ENCODE peak calls at places on chromosome 4, in four cellular contexts. C, V, Q and R are unnamed samples.

GRCh38 chr4:127732623-127733199 is 2.5 kb downstream of the SLC25A31 start:
- DNase-seq in C (peak; percentile 76), V (no peak), Q (peak; percentile 65), R (peak; percentile 25)

GRCh38 chr4:16890651-16891050 is 7.8 kb downstream of the LDB2 start:
- DNase-seq in C (no peak), V (no peak), Q (no peak), R (no peak)

GRCh38 chr4:3299122-3299521 is 6.3 kb downstream of the RGS12 start:
- DNase-seq in C (no peak), V (no peak), Q (no peak), R (no peak)

GRCh38 chr4:73053974-73054480 is 15.5 kb downstream of the COX18 start:
- DNase-seq in C (peak; percentile 53), V (no peak), Q (peak; percentile 12), R (no peak)

GRCh38 chr4:108359936-108360681 is 191.4 kb upstream of the LEF1 start:
- DNase-seq in C (no peak), V (no peak), Q (no peak), R (no peak)

GRCh38 chr4:143375326-143376073 is 38.8 kb downstream of the GAB1 start:
- DNase-seq in C (peak; percentile 49), V (peak; percentile 63), Q (no peak), R (no peak)

GRCh38 chr4:55608591-55608990 is 16.5 kb upstream of the PDCL2 start:
- DNase-seq in C (no peak), V (no peak), Q (no peak), R (no peak)

GRCh38 chr4:77349796-77350195 is 192.8 kb downstream of the CCNG2 start:
- DNase-seq in C (no peak), V (no peak), Q (no peak), R (no peak)

GRCh38 chr4:158811216-158811540 is 42.4 kb downstream of the FNIP2 start:
- DNase-seq in C (no peak), V (no peak), Q (no peak), R (no peak)
- H3K4me3 ChIP-seq in C (no peak overlapping the region), V (peak overlapping the region; percentile 17), Q (no peak overlapping the region), R (no peak overlapping the region)

GRCh38 chr4:103129174-103129573 is 29.5 kb upstream of the BDH2 start:
- DNase-seq in C (no peak), V (no peak), Q (no peak), R (no peak)
- TF ChIP-seq CTCF in C (no peak), V (no peak), Q (no peak), R (no peak)

GRCh38 chr4:39043697-39044363 is 11.6 kb upstream of the TMEM156 start:
- DNase-seq in C (peak; percentile 83), V (no peak), Q (peak; percentile 60), R (no peak)
- H3K4me3 ChIP-seq in C (peak overlapping the region; percentile 71), V (peak overlapping the region; percentile 84), Q (peak overlapping the region; percentile 100), R (peak overlapping the region; percentile 77)

GRCh38 chr4:135718019-135718418 is 1516.4 kb upstream of the PABPC4L start:
- DNase-seq in C (peak; percentile 41), V (no peak), Q (no peak), R (peak; percentile 9)
- TF ChIP-seq CTCF in C (peak; percentile 37), V (no peak), Q (no peak), R (peak; percentile 35)

GRCh38 chr4:153159728-153160221 is 44.5 kb upstream of the TRIM2 start:
- DNase-seq in C (peak; percentile 57), V (no peak), Q (peak; percentile 65), R (no peak)
- H3K4me3 ChIP-seq in C (no peak overlapping the region), V (no peak overlapping the region), Q (no peak overlapping the region), R (no peak overlapping the region)

GRCh38 chr4:168914095-168914494 is 96.0 kb downstream of the CBR4 start:
- DNase-seq in C (no peak), V (no peak), Q (no peak), R (no peak)
- TF ChIP-seq CTCF in C (no peak), V (no peak), Q (no peak), R (no peak)

GRCh38 chr4:825969-826330 is at the start of gene CPLX1:
- DNase-seq in C (no peak), V (peak; percentile 28), Q (no peak), R (no peak)

GRCh38 chr4:823761-824460 is 2.0 kb downstream of the CPLX1 start:
- DNase-seq in C (no peak), V (peak; percentile 26), Q (no peak), R (no peak)

GRCh38 chr4:826508-827208 is 729 bp upstream of the CPLX1 start:
- DNase-seq in C (peak; percentile 18), V (peak; percentile 46), Q (no peak), R (no peak)

GRCh38 chr4:824461-825062 is 1.4 kb downstream of the CPLX1 start:
- DNase-seq in C (no peak), V (peak; percentile 48), Q (no peak), R (no peak)

GRCh38 chr4:825063-825968 is 613 bp downstream of the CPLX1 start:
- DNase-seq in C (peak; percentile 16), V (peak; percentile 47), Q (peak; percentile 33), R (no peak)
- H3K4me3 ChIP-seq in C (peak overlapping the region; percentile 30), V (peak overlapping the region; percentile 49), Q (peak overlapping the region; percentile 28), R (no peak overlapping the region)

GRCh38 chr4:184472540-184473264 is 1.6 kb downstream of the IRF2 start:
- DNase-seq in C (peak; percentile 60), V (peak; percentile 93), Q (peak; percentile 76), R (peak; percentile 39)
- TF ChIP-seq CTCF in C (no peak), V (peak; percentile 23), Q (no peak), R (no peak)